ENCODE peak calls at places on chromosomes 3 and 15, in four cellular contexts. A is GM10248, G is cardiac muscle cell, W is progenitor cell of endocrine pancreas. T is an unnamed sample.
A peak's percentile ranks its signal among the peaks of the same experiment; 100 is the strongest.

GRCh38 chr3:14522768-14523167 is 17.4 kb downstream of the GRIP2 start:
- DNase-seq in G (no peak), A (no peak), W (no peak), T (no peak)

GRCh38 chr3:119211803-119212202 is 28.9 kb downstream of the B4GALT4 start:
- DNase-seq in W (no peak), G (no peak), A (no peak), T (no peak)

GRCh38 chr3:191330309-191330712 is at the start of gene UTS2B:
- DNase-seq in A (no peak), W (no peak), G (no peak), T (no peak)

GRCh38 chr3:15638193-15638890 is 36.8 kb downstream of the BTD start:
- DNase-seq in G (no peak), W (no peak), A (no peak), T (no peak)

GRCh38 chr15:57333487-57333886 is 42.8 kb upstream of the CGNL1 start:
- DNase-seq in G (peak; percentile 41), W (no peak), A (no peak), T (no peak)

GRCh38 chr3:115325539-115325938 is 178.5 kb upstream of the ZBTB20 start:
- DNase-seq in G (peak; percentile 89), A (no peak), W (peak; percentile 44), T (no peak)

GRCh38 chr3:172591876-172592771 is 68.9 kb upstream of the TNFSF10 start:
- DNase-seq in A (peak; percentile 73), G (no peak), W (no peak), T (peak; percentile 70)

GRCh38 chr3:175655366-175655765 is 796.2 kb downstream of the NAALADL2 start:
- DNase-seq in W (no peak), A (no peak), G (no peak), T (no peak)

GRCh38 chr3:170355738-170356595 is 1.5 kb upstream of the SKIL start:
- DNase-seq in A (no peak), W (no peak), G (peak; percentile 47), T (peak; percentile 43)

GRCh38 chr3:51876186-51876585 is 785 bp upstream of the IQCF5 start:
- DNase-seq in A (no peak), G (no peak), W (no peak), T (no peak)

GRCh38 chr15:28919201-28919627 is 33.4 kb downstream of the APBA2 start:
- DNase-seq in G (no peak), W (no peak), A (no peak), T (no peak)

GRCh38 chr15:31487811-31488436 is 161.3 kb downstream of the KLF13 start:
- DNase-seq in A (peak; percentile 60), W (peak; percentile 6), G (no peak), T (peak; percentile 73)

GRCh38 chr3:31106912-31107311 is 212.5 kb upstream of the GADL1 start:
- DNase-seq in G (no peak), A (no peak), W (no peak), T (peak; percentile 20)

GRCh38 chr15:34330279-34330678 is 7.3 kb downstream of the SLC12A6 start:
- DNase-seq in W (no peak), G (no peak), A (no peak), T (no peak)

GRCh38 chr3:76500746-76501275 is 539.1 kb upstream of the ROBO2 start:
- DNase-seq in A (no peak), G (no peak), W (no peak), T (no peak)

GRCh38 chr3:175422744-175423143 is 563.6 kb downstream of the NAALADL2 start:
- DNase-seq in G (no peak), W (no peak), A (no peak), T (no peak)

GRCh38 chr15:81106560-81106959 is 27.5 kb upstream of the CFAP161 start:
- DNase-seq in G (peak; percentile 66), W (no peak), A (peak; percentile 72), T (peak; percentile 69)

GRCh38 chr3:10008588-10009344 is 17.5 kb upstream of the FANCD2 start:
- DNase-seq in A (peak; percentile 86), W (peak; percentile 70), G (peak; percentile 89), T (peak; percentile 88)

GRCh38 chr3:168844502-168845482 is 749.1 kb upstream of the GOLIM4 start:
- DNase-seq in W (no peak), A (no peak), G (no peak), T (no peak)

GRCh38 chr15:70096215-70096974 is 1.3 kb downstream of the TLE3 start:
- DNase-seq in A (peak; percentile 57), W (no peak), G (peak; percentile 37), T (peak; percentile 61)

GRCh38 chr15:79872358-79873017 is 24.3 kb downstream of the MTHFS start:
- DNase-seq in A (no peak), G (no peak), W (no peak), T (no peak)

GRCh38 chr3:7589526-7589925 is 728.6 kb downstream of the GRM7 start:
- DNase-seq in W (no peak), A (no peak), G (no peak), T (no peak)

GRCh38 chr3:98814799-98815450 is 51.8 kb downstream of the ST3GAL6 start:
- DNase-seq in A (no peak), G (no peak), W (no peak), T (no peak)

GRCh38 chr15:81049835-81050234 is 49.1 kb downstream of the TLNRD1 start:
- DNase-seq in W (no peak), A (no peak), G (no peak), T (no peak)

GRCh38 chr3:194689493-194689901 is 3.8 kb downstream of the FAM43A start:
- DNase-seq in W (no peak), G (no peak), A (no peak), T (no peak)

GRCh38 chr3:46905661-46906451 is 28.3 kb downstream of the PTH1R start:
- DNase-seq in W (no peak), A (no peak), G (no peak), T (no peak)

GRCh38 chr3:60497922-60498321 is 753.3 kb downstream of the FHIT start:
- DNase-seq in G (peak; percentile 2), W (no peak), A (no peak), T (no peak)

GRCh38 chr3:195909294-195909644 is 918 bp upstream of the TNK2 start:
- DNase-seq in W (no peak), G (peak; percentile 75), A (no peak), T (no peak)

GRCh38 chr3:12898980-12899755 is 57.8 kb upstream of the RPL32 start:
- DNase-seq in W (no peak), G (no peak), A (no peak), T (no peak)

GRCh38 chr3:9351709-9352126 is 11.1 kb upstream of the THUMPD3 start:
- DNase-seq in G (no peak), A (no peak), W (peak; percentile 14), T (no peak)

DNA sequence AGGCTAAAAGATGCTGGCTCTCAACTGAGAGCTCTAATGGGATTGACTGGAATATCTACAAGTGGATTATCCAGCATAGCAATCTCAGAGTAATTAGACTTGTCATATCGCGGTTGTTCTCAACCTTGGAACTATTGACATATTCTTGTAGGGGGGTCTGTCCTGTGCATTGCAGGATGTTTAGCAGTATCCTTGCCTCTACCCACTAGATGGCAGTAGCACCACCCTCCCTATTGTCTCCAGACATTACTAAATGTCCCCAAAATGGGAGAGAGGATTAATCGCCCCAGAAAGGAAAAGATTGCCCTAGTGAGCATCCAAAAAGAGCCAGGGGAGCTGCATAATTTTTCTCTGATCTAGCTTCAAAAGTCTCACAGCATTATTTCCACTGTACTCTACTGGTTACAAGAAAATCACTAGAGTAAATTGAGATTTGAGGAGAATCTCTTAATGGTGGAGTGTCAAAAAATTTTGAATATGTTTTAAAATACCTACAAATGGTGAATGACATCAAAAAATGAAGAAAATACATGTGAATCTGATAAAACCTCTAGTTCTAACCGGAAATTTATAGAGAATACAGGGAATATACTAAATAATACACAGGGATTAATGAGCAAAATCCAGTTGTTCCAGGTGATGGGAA is 388.2 kb upstream of the AGTR1 start:
- DNase-seq in G (peak; percentile 58), W (no peak), A (peak; percentile 17), T (no peak)
- TF ChIP-seq CTCF in G (peak; percentile 88), W (peak; percentile 65), A (peak; percentile 77), T (peak; percentile 42)

GRCh38 chr3:142888099-142888483 is 792 bp downstream of the PCOLCE2 start:
- DNase-seq in G (peak; percentile 46), A (no peak), W (no peak), T (no peak)
- TF ChIP-seq CTCF in G (no peak), A (no peak), W (peak; percentile 39), T (no peak)

DNA sequence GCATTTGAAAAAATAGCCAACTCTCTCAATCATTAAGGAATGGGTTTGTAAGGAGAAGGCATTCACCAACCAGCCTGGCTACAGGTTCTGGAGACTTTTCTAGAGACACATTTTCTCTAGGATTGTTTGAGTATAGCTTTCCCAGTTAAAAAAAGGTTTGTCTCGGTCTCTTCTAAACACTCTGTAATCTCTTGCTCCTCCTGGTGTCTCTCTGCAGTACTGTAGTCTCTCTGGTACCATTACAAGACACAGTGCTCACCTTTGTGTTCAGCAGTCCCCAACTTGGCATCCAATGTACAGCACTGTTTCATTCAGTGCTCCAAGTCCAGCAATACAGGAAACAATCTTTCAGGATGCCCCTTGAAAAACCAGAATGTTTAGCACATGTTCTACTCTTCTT is 534.4 kb downstream of the ZNF385D start:
- DNase-seq in A (no peak), G (no peak), W (no peak), T (no peak)
- TF ChIP-seq CTCF in A (no peak), G (peak; percentile 35), W (peak; percentile 29), T (no peak)

DNA sequence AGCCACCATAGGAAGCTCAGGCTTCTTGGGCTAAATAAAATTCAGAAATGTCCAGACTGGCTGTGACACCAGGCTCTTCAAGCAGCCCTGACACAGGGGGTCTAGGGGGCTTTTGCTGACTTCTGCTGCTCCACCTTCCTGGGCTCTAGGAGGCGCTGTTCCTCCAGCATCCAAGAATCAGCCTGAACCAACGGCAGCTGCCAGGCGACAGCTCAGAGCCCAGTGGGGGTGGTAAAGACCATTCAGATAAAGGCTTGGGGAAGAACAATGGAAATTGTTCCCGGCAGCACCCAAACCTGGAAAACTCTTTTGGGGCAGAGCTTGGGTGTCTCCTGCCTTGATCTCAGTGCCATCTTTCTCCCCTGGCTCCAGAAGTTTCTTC is 21.6 kb upstream of the PSTPIP1 start:
- DNase-seq in A (peak; percentile 66), W (no peak), G (peak; percentile 51), T (peak; percentile 71)
- TF ChIP-seq CTCF in A (peak; percentile 65), W (peak; percentile 57), G (peak; percentile 78), T (peak; percentile 64)

GRCh38 chr3:102016417-102016816 is 167.1 kb downstream of the NFKBIZ start:
- DNase-seq in A (no peak), W (no peak), G (no peak), T (no peak)
- TF ChIP-seq CTCF in A (no peak), W (no peak), G (no peak), T (no peak)

GRCh38 chr3:86923071-86923476 is 67.9 kb downstream of the VGLL3 start:
- DNase-seq in W (no peak), G (no peak), A (no peak), T (no peak)
- TF ChIP-seq CTCF in W (no peak), G (no peak), A (no peak), T (no peak)

DNA sequence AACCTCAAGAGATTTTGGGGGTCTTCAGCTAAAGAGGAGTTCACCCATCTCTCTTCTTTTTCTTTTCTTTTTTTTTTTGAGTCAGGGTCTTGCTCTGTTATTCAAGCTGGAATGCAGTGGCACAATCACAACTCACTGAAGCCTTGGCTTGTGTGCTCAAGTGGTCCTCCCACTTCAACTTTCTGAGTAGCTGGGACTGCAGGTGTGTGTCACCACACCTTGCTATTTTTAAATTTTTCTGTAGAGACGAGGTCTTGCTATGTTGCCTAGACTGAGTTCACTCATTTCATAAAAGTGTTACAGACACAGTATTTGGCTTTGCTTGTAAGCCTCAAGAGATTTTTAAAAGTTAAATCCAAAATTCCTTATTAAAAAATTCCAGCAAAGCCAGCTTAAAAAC is 71.7 kb downstream of the OXSM start:
- DNase-seq in A (no peak), W (no peak), G (no peak), T (no peak)
- TF ChIP-seq CTCF in A (no peak), W (no peak), G (no peak), T (no peak)

T was measured in GM13976.